ENCODE peak calls at places on chromosomes 4 and X, in ten cellular contexts. S is colonic mucosa, I is ovary, V is thyroid gland, D is A549, G is fibroblast of lung, A is body of pancreas, N is psoas muscle, K is astrocyte, X is tibial artery. Y is an unnamed sample. For H3K4me1 and H3K9me3, the result is how much of the 10 kb centered on the place peaks cover.

GRCh38 chr4:113024373-113024772 is 25.1 kb upstream of the ANK2 start:
- DNase-seq in S (no peak), I (no peak), V (no peak), D (no peak), G (no peak), A (no peak), N (no peak), K (no peak), X (no peak), Y (no peak)

GRCh38 chrX:120015145-120016067 is 62.1 kb downstream of the RHOXF2B start:
- DNase-seq in S (no peak), I (peak), V (peak), D (no peak), G (no peak), A (peak), N (no peak), K (no peak), X (no peak), Y (no peak)

GRCh38 chr4:107034982-107035710 is 967 bp downstream of the DKK2 start:
- DNase-seq in S (no peak), I (peak), V (peak), D (no peak), G (peak), A (no peak), N (peak), K (peak), X (no peak), Y (no peak)

GRCh38 chrX:1719270-1719669 is 104.4 kb downstream of the ASMT start:
- DNase-seq in S (no peak), I (no peak), V (no peak), D (no peak), G (no peak), A (no peak), N (no peak), K (no peak), X (no peak), Y (no peak)

GRCh38 chrX:56813318-56813837 is 84.3 kb downstream of the NBDY start:
- DNase-seq in S (no peak), I (no peak), V (no peak), D (no peak), G (peak), A (peak), N (peak), K (peak), X (no peak), Y (peak)

GRCh38 chr4:154467886-154468285 is 23.7 kb downstream of the DCHS2 start:
- DNase-seq in S (no peak), I (no peak), V (no peak), D (no peak), G (peak), A (no peak), N (no peak), K (peak), X (no peak), Y (no peak)

GRCh38 chr4:158172558-158173258 is at the start of gene GASK1B:
- DNase-seq in S (peak), I (peak), V (peak), D (peak), G (peak), A (peak), N (no peak), K (peak), X (no peak), Y (no peak)

GRCh38 chrX:12894074-12894691 is 12.2 kb upstream of the TLR8 start:
- DNase-seq in S (peak), I (peak), V (peak), D (peak), G (peak), A (no peak), N (peak), K (no peak), X (no peak), Y (no peak)

GRCh38 chrX:22135171-22135711 is 103.1 kb downstream of the PHEX start:
- DNase-seq in S (no peak), I (no peak), V (peak), D (no peak), G (peak), A (peak), N (no peak), K (peak), X (no peak), Y (no peak)

GRCh38 chrX:6917666-6918065 is 229.8 kb upstream of the STS start:
- DNase-seq in S (no peak), I (no peak), V (no peak), D (no peak), G (no peak), A (no peak), N (no peak), K (no peak), X (no peak), Y (no peak)

GRCh38 chr4:86974481-86975050 is 39.8 kb downstream of the AFF1 start:
- DNase-seq in S (no peak), I (no peak), V (no peak), D (no peak), G (no peak), A (no peak), N (no peak), K (no peak), X (no peak), Y (no peak)

GRCh38 chr4:86978709-86979108 is 43.9 kb downstream of the AFF1 start:
- DNase-seq in S (no peak), I (no peak), V (no peak), D (no peak), G (no peak), A (no peak), N (no peak), K (no peak), X (no peak), Y (no peak)

GRCh38 chr4:86975927-86976326 is 41.1 kb downstream of the AFF1 start:
- DNase-seq in S (peak), I (no peak), V (no peak), D (no peak), G (no peak), A (no peak), N (no peak), K (no peak), X (no peak), Y (no peak)

GRCh38 chr4:86977621-86978184 is 42.9 kb downstream of the AFF1 start:
- DNase-seq in S (peak), I (no peak), V (peak), D (peak), G (peak), A (peak), N (no peak), K (peak), X (no peak), Y (no peak)

DNA sequence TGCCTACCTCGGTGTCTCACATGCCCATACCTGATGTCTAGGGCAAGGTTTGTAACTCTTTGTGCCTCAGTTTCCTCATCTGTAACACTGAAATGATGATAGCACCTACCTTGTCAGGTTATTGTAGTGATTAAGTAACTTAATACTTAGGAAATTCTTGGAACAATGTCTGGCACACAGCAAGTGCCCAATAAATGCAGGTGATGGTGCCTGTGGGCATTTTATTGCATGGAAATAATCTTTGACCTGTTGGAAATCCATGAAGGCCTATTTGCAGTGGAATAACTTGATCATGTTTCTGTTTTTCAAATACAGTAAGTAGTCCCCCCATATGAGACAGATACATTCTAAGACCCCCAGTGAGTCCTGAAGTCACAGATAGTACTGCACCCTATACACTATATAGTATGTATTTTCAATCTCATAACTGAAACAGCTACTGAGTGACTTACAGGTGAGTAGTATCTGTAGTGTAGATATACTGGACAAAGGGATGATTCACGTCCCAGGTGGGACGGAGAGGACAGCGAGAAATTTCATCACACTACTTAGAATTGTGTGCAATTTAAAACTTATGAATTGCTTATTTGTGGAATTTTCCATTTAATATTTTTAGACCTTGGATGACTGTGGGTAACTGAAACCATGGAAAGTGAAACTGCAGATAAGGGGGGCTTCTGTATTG is 42.1 kb downstream of the AFF1 start:
- DNase-seq in S (no peak), I (no peak), V (no peak), D (no peak), G (no peak), A (no peak), N (no peak), K (no peak), X (no peak), Y (no peak)
- H3K4me1 ChIP-seq in S (under half), I (under half), V (under half), D (half or more), G (under half), A (under half), N (under half), K (under half), X (under half), Y (half or more)

GRCh38 chr4:26048962-26049361 is 134.9 kb downstream of the SMIM20 start:
- DNase-seq in S (no peak), I (peak), V (no peak), D (no peak), G (no peak), A (no peak), N (peak), K (peak), X (no peak), Y (no peak)
- H3K4me3 ChIP-seq in S (no peak), I (no peak), V (no peak), D (no peak), G (no peak), A (no peak), N (no peak), K (no peak), X (no peak), Y (no peak)

DNA sequence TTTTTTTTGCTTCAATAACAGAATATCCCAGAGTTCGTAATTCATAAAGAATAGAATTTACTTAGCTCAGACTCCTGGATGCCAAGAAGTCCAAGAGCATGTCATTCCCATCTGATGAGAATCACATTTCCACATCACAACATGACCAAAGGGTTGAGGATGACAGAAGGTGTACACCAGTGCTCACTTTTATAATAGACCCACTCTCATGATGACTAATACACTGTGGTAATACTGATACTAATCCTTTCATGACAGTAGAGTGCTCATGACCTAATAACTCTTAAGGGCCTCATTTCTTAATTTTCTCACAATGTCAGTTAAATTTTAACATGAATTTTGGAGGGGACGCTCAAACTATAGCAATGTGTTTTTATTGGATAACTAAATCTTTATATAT is 69.2 kb downstream of the ZNF732 start:
- DNase-seq in S (no peak), I (no peak), V (no peak), D (no peak), G (no peak), A (no peak), N (no peak), K (peak), X (no peak), Y (no peak)
- H3K9me3 ChIP-seq in S (under half), I (under half), V (under half), D (under half), G (under half), A (under half), N (under half), K (under half), X (under half), Y (under half)

GRCh38 chr4:130559268-130559667 is 1463.3 kb downstream of the C4orf33 start:
- DNase-seq in S (no peak), I (no peak), V (no peak), D (no peak), G (peak), A (no peak), N (no peak), K (no peak), X (no peak), Y (no peak)
- H3K4me1 ChIP-seq in S (under half), I (under half), V (under half), D (under half), G (under half), A (under half), N (under half), K (under half), X (under half), Y (under half)

DNA sequence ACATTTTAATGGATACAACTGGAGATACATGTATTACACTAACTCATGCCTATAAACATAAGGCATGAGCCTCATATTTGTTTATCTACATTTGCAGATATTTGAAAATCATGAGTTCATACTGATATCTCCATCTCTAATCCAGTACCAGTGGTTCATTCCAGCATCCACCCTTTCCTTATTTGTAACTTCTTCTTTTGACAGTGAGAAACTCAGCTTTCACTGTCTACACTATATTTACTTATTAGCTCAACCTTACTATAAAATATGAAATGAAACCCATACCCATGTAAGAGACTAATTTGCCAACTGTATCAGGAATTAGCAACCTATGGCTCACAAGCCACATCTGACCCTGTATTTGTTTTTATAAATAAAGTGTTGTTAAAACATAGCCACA is 161.9 kb upstream of the GPRIN3 start:
- DNase-seq in S (no peak), I (no peak), V (no peak), D (no peak), G (peak), A (no peak), N (no peak), K (no peak), X (no peak), Y (no peak)
- H3K4me3 ChIP-seq in S (no peak), I (no peak), V (no peak), D (no peak), G (peak), A (no peak), N (no peak), K (no peak), X (no peak), Y (no peak)

GRCh38 chrX:131724292-131724691 is 180.4 kb downstream of the OR13H1 start:
- DNase-seq in S (no peak), I (no peak), V (no peak), D (no peak), G (no peak), A (no peak), N (no peak), K (no peak), X (no peak), Y (no peak)
- H3K9me3 ChIP-seq in S (under half), I (under half), V (under half), D (under half), G (under half), A (under half), N (under half), K (under half), X (under half), Y (under half)

GRCh38 chrX:136835761-136836160 is 44.8 kb downstream of the RBMX start:
- DNase-seq in S (no peak), I (no peak), V (no peak), D (no peak), G (no peak), A (no peak), N (no peak), K (no peak), X (no peak), Y (no peak)
- H3K4me1 ChIP-seq in S (under half), I (under half), V (under half), D (under half), G (under half), A (under half), N (under half), K (under half), X (under half), Y (under half)